ENCODE peak calls at places on chromosomes 3 and 15, in nine cellular contexts. Y is mucosa of descending colon; A is GM23248; K is CD8-positive, alpha-beta memory T cell; U is neuronal stem cell; N is neural progenitor cell; V is lung; O is cardiac muscle cell; E is heart left ventricle. X is an unnamed sample. For H3K36me3 and H3K9me3, the result is how much of the 10 kb centered on the place peaks cover.

GRCh38 chr3:18438586-18438985 is 13.4 kb upstream of the SATB1 start:
- DNase-seq in O (no peak), U (no peak), Y (no peak), A (no peak), V (no peak), N (no peak), K (peak), E (peak), X (no peak)

GRCh38 chr3:66140763-66141372 is 79.9 kb upstream of the SLC25A26 start:
- DNase-seq in E (no peak), U (no peak), O (no peak), Y (no peak), A (peak), N (no peak), V (no peak), K (no peak), X (no peak)

GRCh38 chr3:75396316-75396802 is 267.8 kb upstream of the FRG2C start:
- DNase-seq in E (no peak), Y (no peak), A (peak), K (no peak), N (no peak), U (no peak), O (no peak), V (no peak), X (no peak)

GRCh38 chr3:165446555-165446954 is 250.4 kb upstream of the SLITRK3 start:
- DNase-seq in N (no peak), V (no peak), K (no peak), U (no peak), Y (no peak), O (no peak), A (no peak), E (no peak), X (no peak)

GRCh38 chr3:11159421-11159904 is 5.2 kb downstream of the HRH1 start:
- DNase-seq in N (no peak), Y (no peak), U (no peak), V (peak), A (peak), O (peak), K (no peak), E (no peak), X (no peak)

GRCh38 chr3:186516645-186517044 is 27.5 kb downstream of the CRYGS start:
- DNase-seq in K (no peak), Y (no peak), O (no peak), U (no peak), A (no peak), N (no peak), E (no peak), V (no peak), X (no peak)

GRCh38 chr3:49165771-49166751 is at the start of gene CCDC71:
- DNase-seq in A (peak), E (peak), Y (peak), K (peak), N (peak), V (peak), U (no peak), O (peak), X (peak)

GRCh38 chr3:124928333-124929202 is 6.0 kb downstream of the MUC13 start:
- DNase-seq in K (peak), U (peak), N (peak), Y (peak), O (peak), A (peak), E (peak), V (peak), X (peak)

GRCh38 chr3:122774564-122774963 is 19.1 kb downstream of the HSPBAP1 start:
- DNase-seq in N (no peak), V (no peak), E (no peak), K (no peak), U (no peak), A (peak), O (peak), Y (no peak), X (no peak)

GRCh38 chr3:48770187-48770502 is 53.1 kb upstream of the IP6K2 start:
- DNase-seq in N (no peak), U (no peak), A (no peak), V (no peak), K (no peak), O (no peak), E (no peak), Y (no peak), X (no peak)

GRCh38 chr3:3023106-3023505 is 87.1 kb downstream of the IL5RA start:
- DNase-seq in U (no peak), N (peak), E (no peak), Y (no peak), A (no peak), K (no peak), O (no peak), V (no peak), X (no peak)

GRCh38 chr15:67185051-67185450 is 69.4 kb downstream of the AAGAB start:
- DNase-seq in K (no peak), A (no peak), Y (no peak), N (no peak), U (no peak), E (no peak), O (no peak), V (no peak), X (no peak)

GRCh38 chr3:61725851-61726333 is 164.5 kb downstream of the PTPRG start:
- DNase-seq in U (no peak), A (peak), N (peak), O (peak), V (no peak), K (no peak), E (no peak), Y (peak), X (no peak)

GRCh38 chr3:196406806-196407470 is 25.3 kb downstream of the UBXN7 start:
- DNase-seq in O (peak), N (no peak), U (no peak), Y (no peak), E (no peak), K (no peak), V (no peak), A (peak), X (peak)

GRCh38 chr3:182739619-182740018 is 53.7 kb upstream of the ATP11B start:
- DNase-seq in E (no peak), A (peak), Y (no peak), U (no peak), V (no peak), K (no peak), O (peak), N (no peak), X (no peak)

GRCh38 chr3:64242435-64242834 is 17.2 kb upstream of the PRICKLE2 start:
- DNase-seq in A (no peak), V (peak), N (no peak), O (peak), U (no peak), K (no peak), E (no peak), Y (no peak), X (peak)

GRCh38 chr15:45129651-45130129 is at the start of the genes DUOX1 and DUOXA1:
- DNase-seq in N (peak), U (no peak), V (peak), O (no peak), E (no peak), A (peak), K (no peak), Y (peak), X (peak)

GRCh38 chr3:20197775-20198174 is 11.8 kb upstream of the SGO1 start:
- DNase-seq in N (no peak), U (no peak), O (no peak), A (no peak), E (no peak), K (no peak), Y (peak), V (no peak), X (no peak)

GRCh38 chr3:50333744-50334328 is 5.8 kb upstream of the TUSC2 start:
- DNase-seq in E (peak), O (peak), Y (no peak), V (no peak), A (peak), K (no peak), U (no peak), N (no peak), X (no peak)

GRCh38 chr3:173371848-173372487 is 25.6 kb upstream of the NLGN1 start:
- DNase-seq in O (peak), Y (peak), N (peak), E (no peak), K (no peak), U (peak), A (peak), V (no peak), X (peak)

GRCh38 chr3:38165722-38166387 is 518 bp downstream of the OXSR1 start:
- DNase-seq in Y (peak), A (peak), K (no peak), V (peak), E (no peak), O (no peak), U (no peak), N (no peak), X (peak)

GRCh38 chr15:101371519-101371918 is 76.5 kb upstream of the SNRPA1 start:
- DNase-seq in K (no peak), E (no peak), A (no peak), O (no peak), V (no peak), U (no peak), Y (no peak), N (no peak), X (no peak)

GRCh38 chr3:148075829-148076716 is 621.6 kb upstream of the AGTR1 start:
- DNase-seq in K (no peak), A (peak), V (no peak), N (peak), U (peak), O (peak), Y (peak), E (no peak), X (peak)

GRCh38 chr15:80157215-80157614 is 4.4 kb downstream of the FAH start:
- DNase-seq in N (peak), V (no peak), Y (no peak), A (no peak), K (no peak), U (no peak), E (no peak), O (no peak), X (no peak)

GRCh38 chr3:189534546-189534945 is 96.6 kb upstream of the TP63 start:
- DNase-seq in K (no peak), U (no peak), A (no peak), Y (no peak), N (no peak), O (no peak), E (no peak), V (no peak), X (no peak)

GRCh38 chr3:142418926-142419592 is 28.8 kb downstream of the XRN1 start:
- DNase-seq in A (no peak), O (no peak), K (no peak), V (no peak), N (no peak), E (no peak), U (no peak), Y (no peak), X (no peak)

GRCh38 chr15:64544450-64544849 is 84.1 kb downstream of the ZNF609 start:
- DNase-seq in N (no peak), V (no peak), A (no peak), Y (no peak), E (no peak), U (no peak), O (peak), K (no peak), X (no peak)

GRCh38 chr3:141959921-141960554 is 83.6 kb downstream of the ATP1B3 start:
- DNase-seq in V (no peak), K (no peak), O (peak), E (no peak), Y (no peak), U (no peak), N (no peak), A (peak), X (no peak)

GRCh38 chr3:13624021-13624420 is 75.1 kb downstream of the FBLN2 start:
- DNase-seq in K (no peak), E (peak), A (no peak), Y (no peak), U (no peak), O (no peak), V (no peak), N (no peak), X (no peak)

GRCh38 chr15:45457641-45458539 is 64.7 kb downstream of the SLC30A4 start:
- DNase-seq in Y (peak), E (no peak), K (peak), U (peak), A (peak), V (peak), N (peak), O (peak), X (peak)

GRCh38 chr3:108552267-108553159 is 36.7 kb downstream of the CIP2A start:
- DNase-seq in N (peak), E (no peak), U (peak), A (peak), Y (peak), V (no peak), K (no peak), O (peak), X (no peak)

GRCh38 chr3:107855710-107856109 is 235.1 kb downstream of the CD47 start:
- DNase-seq in O (peak), A (peak), V (no peak), N (peak), Y (peak), U (no peak), E (no peak), K (no peak), X (peak)

GRCh38 chr3:126557415-126557745 is 1.4 kb downstream of the C3orf22 start:
- DNase-seq in V (no peak), N (no peak), O (no peak), U (no peak), Y (peak), A (no peak), E (peak), K (no peak), X (no peak)

GRCh38 chr15:80803580-80804525 is 24.7 kb downstream of the CEMIP start:
- DNase-seq in O (no peak), K (no peak), A (peak), E (no peak), N (no peak), V (no peak), U (no peak), Y (no peak), X (no peak)

GRCh38 chr3:51429138-51429537 is 38.1 kb downstream of the RBM15B start:
- DNase-seq in O (no peak), E (no peak), N (no peak), A (no peak), Y (no peak), K (no peak), U (no peak), V (no peak), X (no peak)

GRCh38 chr15:32908135-32908801 is 190.5 kb downstream of the GREM1 start:
- DNase-seq in E (no peak), V (no peak), K (no peak), A (no peak), N (no peak), U (no peak), Y (no peak), O (peak), X (peak)

GRCh38 chr3:43728947-43729346 is 38.2 kb downstream of the ABHD5 start:
- DNase-seq in A (no peak), O (no peak), U (no peak), Y (no peak), E (no peak), N (no peak), V (no peak), K (no peak), X (no peak)

GRCh38 chr3:43726511-43726910 is 35.8 kb downstream of the ABHD5 start:
- DNase-seq in O (peak), Y (no peak), K (no peak), A (peak), U (no peak), N (no peak), E (no peak), V (no peak), X (peak)

GRCh38 chr3:43729707-43730399 is 39.1 kb downstream of the ABHD5 start:
- DNase-seq in N (no peak), O (no peak), A (no peak), U (no peak), E (no peak), V (peak), Y (peak), K (no peak), X (peak)

GRCh38 chr3:43727930-43728329 is 37.2 kb downstream of the ABHD5 start:
- DNase-seq in O (peak), E (no peak), A (peak), Y (no peak), V (no peak), N (no peak), U (no peak), K (no peak), X (no peak)

GRCh38 chr3:43728476-43728875 is 37.7 kb downstream of the ABHD5 start:
- DNase-seq in E (no peak), K (no peak), A (no peak), V (no peak), O (no peak), Y (no peak), U (no peak), N (no peak), X (no peak)
- H3K36me3 ChIP-seq in E (under half), K (under half), A (under half), V (under half), O (under half), Y (under half), U (under half), N (under half), X (under half)

DNA sequence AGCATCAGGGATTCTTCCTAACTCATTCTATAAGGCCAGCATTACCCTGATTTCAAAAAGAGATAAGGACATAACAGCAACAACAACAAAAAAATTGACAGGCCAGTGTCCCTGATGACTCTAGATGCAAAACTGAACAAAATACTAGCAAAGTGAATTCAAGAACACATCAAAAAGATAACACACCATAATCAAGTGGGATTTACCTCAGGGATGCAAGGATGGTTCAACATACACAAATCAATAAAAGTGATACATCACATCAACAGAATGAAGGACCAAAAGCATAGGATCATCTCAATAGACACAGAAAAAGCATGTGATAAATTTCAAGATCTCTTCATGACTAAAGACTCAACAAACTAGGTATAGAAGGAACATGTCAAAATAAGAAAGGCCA is 119.6 kb downstream of the STT3B start:
- DNase-seq in E (no peak), K (no peak), V (no peak), N (no peak), O (no peak), Y (no peak), A (no peak), U (no peak), X (no peak)
- H3K9me3 ChIP-seq in E (half or more), K (half or more), V (under half), N (under half), O (under half), Y (half or more), A (under half), U (under half), X (under half)

GRCh38 chr15:97881568-97881967 is 78.9 kb upstream of the ARRDC4 start:
- DNase-seq in V (no peak), E (no peak), Y (no peak), O (no peak), A (no peak), K (no peak), N (no peak), U (no peak), X (no peak)
- H3K4me3 ChIP-seq in V (no peak), E (no peak), Y (no peak), O (no peak), A (no peak), K (no peak), N (no peak), U (no peak), X (no peak)

GRCh38 chr15:76267077-76267476 is 44.2 kb downstream of the ETFA start:
- DNase-seq in A (no peak), O (no peak), E (no peak), V (no peak), U (no peak), N (no peak), K (no peak), Y (no peak), X (no peak)
- H3K36me3 ChIP-seq in A (under half), O (under half), E (half or more), V (under half), U (under half), N (under half), K (under half), Y (under half), X (under half)

GRCh38 chr3:21345577-21345976 is 405.4 kb downstream of the ZNF385D start:
- DNase-seq in V (no peak), K (no peak), N (no peak), A (no peak), E (no peak), U (no peak), O (no peak), Y (no peak), X (no peak)
- H3K9me3 ChIP-seq in V (under half), K (under half), N (under half), A (under half), E (under half), U (under half), O (under half), Y (under half), X (under half)

GRCh38 chr3:31268868-31269267 is 263.9 kb upstream of the STT3B start:
- DNase-seq in K (no peak), V (no peak), U (no peak), Y (no peak), A (no peak), E (no peak), O (no peak), N (no peak), X (no peak)

GRCh38 chr3:31265646-31266423 is 266.9 kb upstream of the STT3B start:
- DNase-seq in U (no peak), Y (no peak), V (no peak), N (no peak), E (no peak), A (no peak), K (no peak), O (peak), X (no peak)

GRCh38 chr3:31263897-31264296 is 268.8 kb upstream of the STT3B start:
- DNase-seq in U (no peak), O (no peak), N (no peak), Y (no peak), E (no peak), K (no peak), V (no peak), A (no peak), X (no peak)
- H3K4me3 ChIP-seq in U (no peak), O (no peak), N (no peak), Y (no peak), E (no peak), K (no peak), V (no peak), A (no peak), X (no peak)